ENCODE peak calls at places on chromosomes 13 and 19, in four cellular contexts. O is brain microvascular endothelial cell, K is NCI-H1092 treated with DMSO at 0.1 percent for 48 hours, N is type B pancreatic cell. I is an unnamed sample.

GRCh38 chr19:48441360-48442050 is 4.3 kb upstream of the GRWD1 start:
- DNase-seq in K (no peak), N (no peak), O (no peak), I (no peak)

GRCh38 chr13:40355126-40355719 is 311.2 kb downstream of the FOXO1 start:
- DNase-seq in N (no peak), O (no peak), K (no peak), I (no peak)

GRCh38 chr19:3224346-3225325 is at the start of gene CELF5:
- DNase-seq in O (no peak), N (no peak), K (peak), I (peak)

GRCh38 chr19:6767081-6767356 is 216 bp downstream of the SH2D3A start:
- DNase-seq in K (no peak), N (no peak), O (no peak), I (no peak)

GRCh38 chr19:4531562-4532165 is 3.4 kb downstream of the PLIN5 start:
- DNase-seq in K (no peak), N (no peak), O (no peak), I (no peak)

GRCh38 chr19:51460164-51460992 is 2.1 kb upstream of the SIGLEC8 start:
- DNase-seq in O (no peak), K (no peak), N (peak), I (no peak)

GRCh38 chr19:2274937-2275535 is 6.9 kb downstream of the PEAK3 start:
- DNase-seq in N (peak), K (peak), O (peak), I (peak)

GRCh38 chr19:45267296-45267695 is 16.2 kb downstream of the MARK4 start:
- DNase-seq in N (no peak), O (no peak), K (no peak), I (no peak)

GRCh38 chr19:15948223-15949058 is at the start of gene OR10H4:
- DNase-seq in O (no peak), K (no peak), N (no peak), I (no peak)

GRCh38 chr13:40485611-40486517 is 180.6 kb downstream of the FOXO1 start:
- DNase-seq in N (no peak), O (no peak), K (no peak), I (no peak)

GRCh38 chr13:110422913-110423688 is 116.0 kb downstream of the COL4A2 start:
- DNase-seq in O (no peak), K (no peak), N (no peak), I (no peak)

GRCh38 chr13:105139048-105139379 is 1396.4 kb downstream of the EFNB2 start:
- DNase-seq in O (no peak), N (no peak), K (no peak), I (no peak)

GRCh38 chr19:39430675-39431593 is 4.8 kb downstream of the RPS16 start:
- DNase-seq in K (no peak), N (no peak), O (peak), I (no peak)

GRCh38 chr13:27355894-27356293 is 68.5 kb upstream of the GTF3A start:
- DNase-seq in K (no peak), O (no peak), N (no peak), I (no peak)

GRCh38 chr19:15264061-15264932 is 32.0 kb upstream of the EPHX3 start:
- DNase-seq in O (peak), N (peak), K (peak), I (peak)

GRCh38 chr13:73212482-73212881 is 153.7 kb downstream of the KLF5 start:
- DNase-seq in N (no peak), K (no peak), O (no peak), I (no peak)

GRCh38 chr13:29165840-29166239 is 345.7 kb downstream of the MTUS2 start:
- DNase-seq in N (no peak), K (no peak), O (no peak), I (no peak)

GRCh38 chr19:41298327-41298964 is 11.5 kb upstream of the CCDC97 start:
- DNase-seq in O (peak), N (no peak), K (no peak), I (no peak)

GRCh38 chr13:101626925-101627555 is 174.6 kb downstream of the ITGBL1 start:
- DNase-seq in O (no peak), K (no peak), N (no peak), I (peak)

GRCh38 chr13:71464673-71465072 is 402.3 kb downstream of the DACH1 start:
- DNase-seq in O (no peak), N (no peak), K (no peak), I (no peak)

GRCh38 chr19:40510526-40511115 is 43.8 kb downstream of the SPTBN4 start:
- DNase-seq in O (no peak), N (no peak), K (no peak), I (no peak)

GRCh38 chr13:29676941-29677452 is 81.5 kb upstream of the SLC7A1 start:
- DNase-seq in N (no peak), O (no peak), K (no peak), I (no peak)

GRCh38 chr19:16057062-16057461 is 19.2 kb upstream of the TPM4 start:
- DNase-seq in N (no peak), K (no peak), O (no peak), I (no peak)

GRCh38 chr19:48111280-48111679 is 663 bp upstream of the PLA2G4C start:
- DNase-seq in N (no peak), K (no peak), O (no peak), I (no peak)

GRCh38 chr19:45331411-45331810 is 8.7 kb upstream of the CKM start:
- DNase-seq in N (no peak), K (peak), O (no peak), I (no peak)

GRCh38 chr13:64529874-64530485 is 2700.2 kb downstream of the PCDH9 start:
- DNase-seq in K (no peak), O (no peak), N (no peak), I (no peak)

GRCh38 chr13:87671824-87672603 is 843 bp downstream of the SLITRK5 start:
- DNase-seq in O (no peak), K (peak), N (no peak), I (peak)

GRCh38 chr19:55447421-55448174 is 4.5 kb upstream of the SHISA7 start:
- DNase-seq in N (no peak), O (no peak), K (peak), I (peak)

GRCh38 chr19:43809762-43810696 is 7.8 kb upstream of the LYPD5 start:
- DNase-seq in O (peak), K (peak), N (no peak), I (peak)

GRCh38 chr19:13795595-13796300 is 505 bp downstream of the ZSWIM4 start:
- DNase-seq in O (no peak), K (no peak), N (no peak), I (no peak)

GRCh38 chr13:52361225-52361624 is 44.7 kb downstream of the THSD1 start:
- DNase-seq in N (no peak), O (no peak), K (no peak), I (no peak)

GRCh38 chr13:20588529-20589110 is 21.7 kb downstream of the IFT88 start:
- DNase-seq in K (no peak), N (no peak), O (no peak), I (no peak)

GRCh38 chr19:41398603-41399002 is 985 bp downstream of the BCKDHA start:
- DNase-seq in N (no peak), K (no peak), O (no peak), I (no peak)

GRCh38 chr13:48838193-48839000 is 137.3 kb upstream of the FNDC3A start:
- DNase-seq in N (no peak), K (no peak), O (no peak), I (no peak)

GRCh38 chr19:7533281-7533819 is 2.2 kb upstream of the PNPLA6 start:
- DNase-seq in N (no peak), O (no peak), K (no peak), I (no peak)

GRCh38 chr13:112226320-112227002 is 149.7 kb upstream of the SPACA7 start:
- DNase-seq in N (no peak), O (no peak), K (no peak), I (no peak)

GRCh38 chr13:70171151-70171550 is 62.9 kb upstream of the KLHL1 start:
- DNase-seq in N (no peak), O (no peak), K (no peak), I (no peak)

GRCh38 chr13:71759506-71760225 is 107.3 kb downstream of the DACH1 start:
- DNase-seq in N (no peak), K (peak), O (no peak), I (peak)

I was measured in NCI-H2081.